ENCODE peak calls at places on chromosomes 3 and 15, in nine cellular contexts. F is endodermal cell, O is fibroblast of lung, W is uterus, H is ACHN, B is fibroblast of pulmonary artery, C is NCI-H1417, I is posterior vena cava, M is cardiac fibroblast. N is an unnamed sample.

GRCh38 chr3:161475905-161476304 is 20.7 kb upstream of the OTOL1 start:
- DNase-seq in I (no peak), F (no peak), O (peak; percentile 55), B (peak; percentile 5), W (no peak), C (no peak), M (no peak), H (no peak), N (no peak)

GRCh38 chr15:35308802-35309201 is 223.7 kb upstream of the NANOGP8 start:
- DNase-seq in W (peak; percentile 28), B (peak; percentile 91), I (no peak), M (peak; percentile 93), C (no peak), F (no peak), O (peak; percentile 95), H (no peak), N (peak; percentile 93)

GRCh38 chr3:12288466-12289129 is at the start of gene PPARG:
- DNase-seq in O (peak; percentile 24), W (peak; percentile 34), C (peak; percentile 53), H (peak; percentile 78), F (peak; percentile 77), M (peak; percentile 68), I (no peak), B (peak; percentile 59), N (peak; percentile 56)

GRCh38 chr15:75751116-75751875 is 38.6 kb upstream of the CSPG4 start:
- DNase-seq in W (no peak), I (no peak), H (no peak), M (no peak), B (no peak), O (no peak), C (no peak), F (peak; percentile 28), N (no peak)

GRCh38 chr3:45943207-45943846 is at the start of gene CXCR6:
- DNase-seq in C (no peak), F (no peak), O (peak; percentile 24), M (no peak), I (no peak), W (no peak), B (no peak), H (no peak), N (no peak)

GRCh38 chr3:65479967-65480366 is 558.8 kb downstream of the MAGI1 start:
- DNase-seq in O (peak; percentile 5), H (no peak), B (peak; percentile 62), F (no peak), W (no peak), I (no peak), M (peak; percentile 33), C (no peak), N (no peak)

GRCh38 chr3:43747641-43748040 is 56.9 kb downstream of the ABHD5 start:
- DNase-seq in H (no peak), M (peak; percentile 24), F (peak; percentile 46), O (peak; percentile 47), I (no peak), W (no peak), B (no peak), C (no peak), N (peak; percentile 62)

GRCh38 chr3:106522397-106522796 is 653.6 kb upstream of the CBLB start:
- DNase-seq in C (no peak), W (no peak), B (no peak), F (no peak), O (no peak), H (no peak), I (no peak), M (no peak), N (no peak)

GRCh38 chr3:40476478-40477470 is at the start of gene ZNF619:
- DNase-seq in C (peak; percentile 64), M (peak; percentile 85), F (peak; percentile 88), O (peak; percentile 72), H (peak; percentile 66), W (peak; percentile 73), B (peak; percentile 81), I (peak; percentile 94), N (peak; percentile 83)

GRCh38 chr3:9754678-9755077 is 4.9 kb downstream of the OGG1 start:
- DNase-seq in C (no peak), B (no peak), O (no peak), H (no peak), W (no peak), M (peak; percentile 34), I (no peak), F (no peak), N (peak; percentile 51)

GRCh38 chr3:61574854-61575253 is 13.5 kb downstream of the PTPRG start:
- DNase-seq in B (peak; percentile 95), C (no peak), F (no peak), M (peak; percentile 96), H (no peak), I (no peak), O (peak; percentile 99), W (no peak), N (no peak)

GRCh38 chr3:65334045-65334665 is 646.4 kb upstream of the ADAMTS9 start:
- DNase-seq in B (no peak), C (no peak), O (no peak), H (no peak), W (peak; percentile 26), F (peak; percentile 66), I (no peak), M (peak; percentile 61), N (peak; percentile 57)

GRCh38 chr3:168216851-168217250 is 121.1 kb upstream of the GOLIM4 start:
- DNase-seq in F (no peak), I (no peak), M (no peak), H (no peak), O (no peak), B (no peak), C (no peak), W (no peak), N (no peak)

GRCh38 chr15:65832549-65833364 is 36.5 kb upstream of the RAB11A start:
- DNase-seq in O (peak; percentile 91), B (peak; percentile 95), H (peak; percentile 64), I (peak; percentile 92), C (peak; percentile 98), M (peak; percentile 96), W (peak; percentile 92), F (peak; percentile 96), N (peak; percentile 99)

GRCh38 chr3:198032445-198032936 is 72.5 kb downstream of the LMLN start:
- DNase-seq in F (no peak), I (no peak), W (no peak), C (no peak), O (no peak), M (peak; percentile 35), H (no peak), B (peak; percentile 31), N (peak; percentile 84)

GRCh38 chr3:71258116-71258515 is 325.4 kb downstream of the FOXP1 start:
- DNase-seq in F (no peak), M (peak; percentile 61), C (peak; percentile 16), W (no peak), B (peak; percentile 79), I (no peak), H (peak; percentile 11), O (peak; percentile 97), N (peak; percentile 74)

GRCh38 chr3:67647390-67647878 is 7.0 kb downstream of the SUCLG2 start:
- DNase-seq in C (no peak), O (peak; percentile 99), I (no peak), F (no peak), M (peak; percentile 94), W (no peak), B (peak; percentile 95), H (peak; percentile 92), N (peak; percentile 35)

GRCh38 chr3:16480861-16481569 is 32.5 kb downstream of the RFTN1 start:
- DNase-seq in H (peak; percentile 37), F (peak; percentile 61), W (no peak), O (peak; percentile 79), B (peak; percentile 69), C (no peak), M (peak; percentile 68), I (no peak), N (peak; percentile 63)

GRCh38 chr3:98730338-98730737 is 32.8 kb upstream of the ST3GAL6 start:
- DNase-seq in I (no peak), O (peak; percentile 57), F (no peak), C (no peak), H (no peak), W (no peak), B (peak; percentile 33), M (no peak), N (peak; percentile 83)

GRCh38 chr3:41199866-41200668 is 762 bp downstream of the CTNNB1 start:
- DNase-seq in B (peak; percentile 30), H (peak; percentile 28), I (peak; percentile 84), W (peak; percentile 33), M (peak; percentile 38), O (peak; percentile 22), F (peak; percentile 77), C (peak; percentile 33), N (peak; percentile 55)

GRCh38 chr15:68658151-68658550 is 79.4 kb downstream of the CORO2B start:
- DNase-seq in B (no peak), I (no peak), F (peak; percentile 41), M (no peak), W (no peak), O (no peak), C (no peak), H (no peak), N (no peak)

GRCh38 chr3:169813757-169814517 is 1.2 kb upstream of the LRRC34 start:
- DNase-seq in B (peak; percentile 10), I (no peak), H (no peak), W (no peak), O (no peak), F (peak; percentile 86), C (peak; percentile 10), M (peak; percentile 15), N (peak; percentile 40)

N was measured in dermis blood vessel endothelial cell.